ENCODE peak calls at places on chromosomes 6 and 20, in five cellular contexts. B is nucleus accumbens, J is pancreas, M is adrenal gland, K is heart right ventricle. E is an unnamed sample.

GRCh38 chr6:69866351-69867074 is at the start of gene COL19A1:
- DNase-seq in B (peak; percentile 1), J (peak; percentile 20), M (peak; percentile 56), K (peak; percentile 17), E (no peak)

GRCh38 chr6:168192195-168192900 is 113.3 kb upstream of the FRMD1 start:
- DNase-seq in B (no peak), J (no peak), M (no peak), K (no peak), E (no peak)

GRCh38 chr6:90859612-90860011 is 272.7 kb upstream of the MAP3K7 start:
- DNase-seq in B (no peak), J (no peak), M (no peak), K (no peak), E (peak; percentile 40)

GRCh38 chr6:68339488-68339887 is 295.6 kb upstream of the ADGRB3 start:
- DNase-seq in B (no peak), J (no peak), M (no peak), K (no peak), E (no peak)

GRCh38 chr20:51335329-51335841 is 207.1 kb downstream of the NFATC2 start:
- DNase-seq in B (no peak), J (no peak), M (no peak), K (no peak), E (peak; percentile 51)

GRCh38 chr6:28353981-28354676 is 4.4 kb downstream of the ZKSCAN3 start:
- DNase-seq in B (peak; percentile 1), J (peak; percentile 71), M (peak; percentile 81), K (peak; percentile 41), E (no peak)

GRCh38 chr6:167858086-167858591 is 31.4 kb downstream of the AFDN start:
- DNase-seq in B (no peak), J (no peak), M (no peak), K (no peak), E (no peak)

GRCh38 chr6:139961190-139961589 is 586.7 kb upstream of the CITED2 start:
- DNase-seq in B (no peak), J (no peak), M (no peak), K (no peak), E (no peak)

GRCh38 chr6:142236686-142237085 is 65.1 kb upstream of the ADGRG6 start:
- DNase-seq in B (no peak), J (no peak), M (no peak), K (no peak), E (peak; percentile 34)

E was measured in Karpas-422.